ENCODE peak calls at places on chromosomes 11 and 22, in eight cellular contexts. N, Q, Z, F, P, J, H and U are unnamed samples.

GRCh38 chr22:19038164-19038546 is 84.1 kb downstream of the DGCR2 start:
- DNase-seq in N (no peak), Q (no peak), Z (no peak), F (no peak), P (no peak), J (no peak), H (no peak), U (no peak)

GRCh38 chr11:93510196-93510898 is 32.8 kb downstream of the SMCO4 start:
- DNase-seq in N (no peak), Q (no peak), Z (no peak), F (peak), P (no peak), J (no peak), H (no peak), U (no peak)

GRCh38 chr22:37504964-37505363 is 14.3 kb downstream of the CARD10 start:
- DNase-seq in N (no peak), Q (no peak), Z (no peak), F (no peak), P (no peak), J (no peak), H (no peak), U (no peak)

GRCh38 chr22:23533328-23533762 is 46.7 kb downstream of the IGLL1 start:
- DNase-seq in N (no peak), Q (peak), Z (peak), F (peak), P (no peak), J (peak), H (peak), U (peak)

GRCh38 chr11:123483058-123483457 is 53.0 kb downstream of the GRAMD1B start:
- DNase-seq in N (no peak), Q (no peak), Z (peak), F (no peak), P (no peak), J (no peak), H (no peak), U (no peak)

GRCh38 chr22:35627267-35628041 is 10.3 kb upstream of the MB start:
- DNase-seq in N (peak), Q (peak), Z (peak), F (peak), P (peak), J (peak), H (peak), U (peak)

GRCh38 chr11:74462009-74462408 is 5.3 kb downstream of the KCNE3 start:
- DNase-seq in N (peak), Q (peak), Z (no peak), F (peak), P (peak), J (peak), H (no peak), U (peak)

GRCh38 chr11:13207665-13208594 is 69.7 kb upstream of the BMAL1 start:
- DNase-seq in N (no peak), Q (peak), Z (no peak), F (peak), P (peak), J (peak), H (no peak), U (peak)

GRCh38 chr11:44753965-44754645 is 27.3 kb downstream of the TSPAN18 start:
- DNase-seq in N (no peak), Q (no peak), Z (no peak), F (no peak), P (no peak), J (no peak), H (no peak), U (no peak)

GRCh38 chr11:82927264-82927880 is 25.8 kb downstream of the DDIAS start:
- DNase-seq in N (no peak), Q (no peak), Z (peak), F (no peak), P (peak), J (peak), H (peak), U (peak)

GRCh38 chr11:46686886-46687810 is 13.3 kb downstream of the ARHGAP1 start:
- DNase-seq in N (no peak), Q (no peak), Z (no peak), F (no peak), P (no peak), J (no peak), H (no peak), U (no peak)

GRCh38 chr11:45919276-45919675 is 1.6 kb upstream of the PEX16 start:
- DNase-seq in N (no peak), Q (peak), Z (no peak), F (no peak), P (no peak), J (no peak), H (no peak), U (no peak)

GRCh38 chr11:69080361-69080973 is 31.7 kb downstream of the TPCN2 start:
- DNase-seq in N (no peak), Q (no peak), Z (no peak), F (no peak), P (peak), J (no peak), H (no peak), U (no peak)

GRCh38 chr11:117649656-117650055 is 147.4 kb downstream of the DSCAML1 start:
- DNase-seq in N (no peak), Q (no peak), Z (no peak), F (no peak), P (no peak), J (no peak), H (no peak), U (no peak)

GRCh38 chr11:41879186-41879738 is 419.8 kb upstream of the LRRC4C start:
- DNase-seq in N (no peak), Q (no peak), Z (no peak), F (no peak), P (no peak), J (no peak), H (no peak), U (no peak)

GRCh38 chr11:5690736-5691135 is 1.1 kb downstream of the TRIM22 start:
- DNase-seq in N (no peak), Q (peak), Z (no peak), F (no peak), P (no peak), J (peak), H (no peak), U (peak)

GRCh38 chr11:59436169-59436568 is at the start of gene OR5A1:
- DNase-seq in N (no peak), Q (no peak), Z (no peak), F (no peak), P (no peak), J (no peak), H (no peak), U (no peak)

GRCh38 chr11:9001736-9002135 is 2.1 kb downstream of the NRIP3 start:
- DNase-seq in N (no peak), Q (no peak), Z (no peak), F (no peak), P (peak), J (peak), H (no peak), U (no peak)

GRCh38 chr11:31809857-31810778 is 1.0 kb downstream of the PAX6 start:
- DNase-seq in N (no peak), Q (no peak), Z (peak), F (no peak), P (peak), J (peak), H (no peak), U (peak)

DNA sequence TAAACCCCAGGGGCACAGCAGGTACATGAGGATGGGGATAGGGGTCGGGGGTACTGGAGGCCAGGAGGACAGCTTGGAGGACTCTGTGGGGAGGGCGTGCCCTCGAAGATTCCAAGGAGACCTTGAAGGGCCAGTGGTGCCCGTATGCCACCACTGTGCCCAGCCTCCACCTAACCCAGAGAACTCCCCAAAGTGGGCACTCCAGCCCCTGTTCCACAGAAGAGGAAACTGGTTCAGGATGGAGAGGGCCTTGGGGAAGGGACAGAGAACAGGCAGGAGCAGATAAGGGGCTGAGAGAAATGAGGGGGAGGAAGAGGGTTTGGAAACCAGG is 2.2 kb upstream of the PHLDA2 start:
- DNase-seq in N (no peak), Q (no peak), Z (no peak), F (no peak), P (no peak), J (no peak), H (no peak), U (no peak)
- TF ChIP-seq POLR2A in N (no peak), Q (no peak), Z (no peak), F (no peak), P (no peak), J (no peak), H (no peak), U (no peak)

DNA sequence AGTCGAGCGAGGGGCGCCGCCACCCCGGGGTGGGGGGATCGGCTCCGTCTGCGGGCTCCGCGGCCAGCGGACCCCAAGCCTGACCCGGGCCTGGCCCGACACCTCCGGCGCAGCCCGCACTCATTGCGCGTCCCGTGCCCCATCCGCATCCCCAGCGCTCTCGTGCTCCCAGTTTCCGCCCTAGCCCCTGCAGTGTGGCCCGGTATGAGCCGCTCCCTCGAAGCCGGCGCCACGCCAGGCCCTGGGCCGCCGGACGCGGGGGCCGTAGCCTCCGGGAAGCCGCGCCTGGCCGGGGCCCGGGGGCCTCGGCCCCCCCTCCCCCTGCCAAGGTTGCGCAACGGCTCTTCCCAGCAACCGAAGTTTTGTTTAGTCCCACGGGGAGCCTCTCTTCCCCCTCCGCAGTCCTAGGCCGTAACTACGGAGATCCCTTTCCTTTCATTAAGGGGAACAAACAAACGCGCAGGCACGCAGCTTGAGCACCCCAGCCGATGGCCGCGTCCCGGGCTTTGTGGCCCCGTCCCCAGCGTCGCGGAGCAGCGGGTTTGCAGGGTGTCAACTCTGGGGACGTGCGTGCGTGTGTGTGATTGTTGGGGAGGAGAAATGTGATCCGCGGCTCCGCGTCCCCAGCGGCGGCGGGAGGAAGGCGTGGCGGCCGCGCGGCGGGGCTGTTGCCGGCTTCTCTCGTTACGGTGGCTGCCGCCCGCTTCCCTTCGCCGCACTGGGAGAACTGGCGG is 883 bp downstream of the HIPK3 start:
- DNase-seq in N (peak), Q (peak), Z (peak), F (peak), P (peak), J (peak), H (peak), U (peak)
- TF ChIP-seq POLR2A in N (peak), Q (peak), Z (peak), F (no peak), P (peak), J (peak), H (peak), U (peak)

DNA sequence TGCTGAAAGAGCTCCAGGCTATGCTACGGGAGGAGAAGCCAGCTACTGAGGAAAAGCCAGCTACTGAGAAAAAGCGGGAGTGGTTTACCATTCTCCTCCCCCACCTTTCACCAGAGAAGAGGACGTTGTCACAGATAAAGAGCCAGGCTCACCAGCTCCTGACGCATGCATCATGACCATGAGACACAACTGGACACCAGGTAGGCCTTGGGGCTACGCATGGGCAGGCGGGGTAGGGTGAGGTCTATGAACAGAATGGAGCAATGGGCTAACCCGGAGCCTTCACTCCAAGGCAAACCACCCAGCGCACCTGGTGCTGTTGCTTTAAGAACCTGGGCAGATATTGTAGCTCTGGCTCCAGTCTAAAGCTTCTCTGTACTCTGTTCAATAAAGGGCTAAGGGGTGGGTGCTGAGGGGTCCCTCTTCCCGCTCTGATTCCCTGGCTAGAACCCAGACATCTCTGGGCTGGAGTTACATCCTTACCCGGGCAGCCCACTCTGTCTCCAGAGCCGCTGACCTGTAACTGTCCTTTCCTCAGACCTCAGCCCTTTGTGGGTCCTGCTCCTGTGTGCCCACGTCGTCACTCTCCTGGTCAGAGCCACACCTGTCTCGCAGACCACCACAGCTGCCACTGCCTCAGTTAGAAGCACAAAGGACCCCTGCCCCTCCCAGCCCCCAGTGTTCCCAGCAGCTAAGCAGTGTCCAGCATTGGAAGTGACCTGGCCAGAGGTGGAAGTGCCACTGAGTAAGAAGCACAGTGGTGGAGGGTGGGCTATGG is 1.3 kb downstream of the IL18BP start:
- DNase-seq in N (no peak), Q (no peak), Z (no peak), F (no peak), P (no peak), J (peak), H (no peak), U (peak)
- TF ChIP-seq POLR2A in N (no peak), Q (no peak), Z (no peak), F (no peak), P (no peak), J (no peak), H (no peak), U (no peak)

DNA sequence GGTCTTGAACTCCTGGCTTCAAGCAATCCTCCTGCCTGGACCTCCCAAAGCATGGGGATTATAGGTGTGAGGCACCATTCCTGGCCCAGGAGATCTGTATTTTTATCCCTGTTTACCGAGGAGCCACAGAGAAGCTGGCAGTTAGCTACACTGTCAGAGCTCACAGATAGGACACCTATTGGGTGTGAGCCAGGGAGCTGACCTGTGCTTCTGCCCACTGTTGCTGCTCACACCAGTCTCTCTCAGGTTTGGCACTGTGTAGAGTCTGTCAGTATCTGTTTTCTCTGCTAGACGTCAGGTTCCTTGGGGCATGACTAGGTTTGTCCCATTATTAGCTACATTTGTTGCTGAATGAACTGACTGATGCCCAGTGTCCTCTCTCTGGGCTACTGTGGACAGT is 17.5 kb downstream of the PPP6R2 start:
- DNase-seq in N (peak), Q (no peak), Z (no peak), F (peak), P (no peak), J (no peak), H (no peak), U (no peak)
- TF ChIP-seq POLR2A in N (peak), Q (no peak), Z (no peak), F (no peak), P (no peak), J (no peak), H (no peak), U (no peak)

GRCh38 chr11:57426754-57427691 is at the start of gene SLC43A3:
- DNase-seq in N (peak), Q (peak), Z (no peak), F (peak), P (peak), J (peak), H (peak), U (peak)
- TF ChIP-seq POLR2A in N (peak), Q (peak), Z (no peak), F (no peak), P (peak), J (peak), H (peak), U (peak)

GRCh38 chr11:568306-569259 is 7.7 kb upstream of the PHRF1 start:
- DNase-seq in N (peak), Q (peak), Z (peak), F (peak), P (peak), J (peak), H (peak), U (peak)
- TF ChIP-seq POLR2A in N (peak), Q (peak), Z (peak), F (no peak), P (no peak), J (no peak), H (no peak), U (peak)